ENCODE peak calls at places on chromosomes 1 and 21, in seven cellular contexts. E, P, R, W, U, L and D are unnamed samples.

GRCh38 chr1:97252076-97252475 is 530.5 kb downstream of the PTBP2 start:
- DNase-seq in E (no peak), P (no peak), R (no peak), W (peak), U (no peak), L (peak), D (no peak)

GRCh38 chr1:58732087-58732486 is 32.2 kb upstream of the MYSM1 start:
- DNase-seq in E (no peak), P (no peak), R (no peak), W (peak), U (no peak), L (no peak), D (no peak)

GRCh38 chr21:27047331-27048314 is 80.7 kb upstream of the ADAMTS5 start:
- DNase-seq in E (peak), P (peak), R (no peak), W (no peak), U (no peak), L (peak), D (no peak)

GRCh38 chr21:25850126-25850831 is 115.5 kb downstream of the GABPA start:
- DNase-seq in E (no peak), P (no peak), R (no peak), W (no peak), U (no peak), L (peak), D (no peak)

GRCh38 chr1:85464497-85465098 is 361 bp downstream of the DDAH1 start:
- DNase-seq in E (peak), P (peak), R (no peak), W (peak), U (peak), L (peak), D (no peak)

GRCh38 chr1:11180342-11180744 is 8.8 kb upstream of the ANGPTL7 start:
- DNase-seq in E (no peak), P (no peak), R (no peak), W (peak), U (no peak), L (peak), D (no peak)

GRCh38 chr1:79478728-79479373 is 472.3 kb upstream of the ADGRL4 start:
- DNase-seq in E (no peak), P (no peak), R (no peak), W (no peak), U (no peak), L (no peak), D (no peak)

GRCh38 chr1:42784946-42785693 is at the start of gene TMEM269:
- DNase-seq in E (no peak), P (no peak), R (no peak), W (no peak), U (no peak), L (no peak), D (no peak)

GRCh38 chr1:168637350-168637991 is 61.1 kb downstream of the XCL1 start:
- DNase-seq in E (peak), P (peak), R (no peak), W (no peak), U (no peak), L (peak), D (peak)

GRCh38 chr1:57623791-57624538 is 200.1 kb upstream of the DAB1 start:
- DNase-seq in E (no peak), P (no peak), R (no peak), W (no peak), U (no peak), L (no peak), D (no peak)

GRCh38 chr1:98906361-98906760 is 98.3 kb downstream of the PLPPR5 start:
- DNase-seq in E (no peak), P (no peak), R (no peak), W (no peak), U (no peak), L (no peak), D (no peak)

GRCh38 chr1:39105061-39105840 is 79.1 kb downstream of the NDUFS5 start:
- DNase-seq in E (peak), P (no peak), R (no peak), W (no peak), U (no peak), L (peak), D (peak)

GRCh38 chr1:152533327-152533938 is 19.2 kb downstream of the CRCT1 start:
- DNase-seq in E (no peak), P (peak), R (no peak), W (no peak), U (peak), L (peak), D (peak)

GRCh38 chr1:205294175-205294913 is 27.2 kb downstream of the NUAK2 start:
- DNase-seq in E (peak), P (peak), R (no peak), W (peak), U (peak), L (peak), D (no peak)

GRCh38 chr1:214678386-214678785 is 75.4 kb downstream of the CENPF start:
- DNase-seq in E (no peak), P (no peak), R (no peak), W (peak), U (no peak), L (no peak), D (no peak)

GRCh38 chr1:87730274-87731222 is 401.9 kb downstream of the LMO4 start:
- DNase-seq in E (no peak), P (no peak), R (no peak), W (no peak), U (no peak), L (no peak), D (no peak)

GRCh38 chr1:155125946-155126493 is 1.7 kb upstream of the EFNA1 start:
- DNase-seq in E (peak), P (peak), R (no peak), W (no peak), U (no peak), L (no peak), D (no peak)

GRCh38 chr1:2811526-2811905 is 10.0 kb upstream of the TTC34 start:
- DNase-seq in E (no peak), P (no peak), R (no peak), W (no peak), U (no peak), L (no peak), D (no peak)

GRCh38 chr1:2812136-2812535 is 10.6 kb upstream of the TTC34 start:
- DNase-seq in E (no peak), P (no peak), R (no peak), W (no peak), U (no peak), L (no peak), D (no peak)

GRCh38 chr1:2814511-2815075 is 13.1 kb upstream of the TTC34 start:
- DNase-seq in E (no peak), P (no peak), R (no peak), W (no peak), U (no peak), L (no peak), D (no peak)

GRCh38 chr1:2810899-2811525 is 9.5 kb upstream of the TTC34 start:
- DNase-seq in E (no peak), P (no peak), R (no peak), W (no peak), U (no peak), L (no peak), D (no peak)

DNA sequence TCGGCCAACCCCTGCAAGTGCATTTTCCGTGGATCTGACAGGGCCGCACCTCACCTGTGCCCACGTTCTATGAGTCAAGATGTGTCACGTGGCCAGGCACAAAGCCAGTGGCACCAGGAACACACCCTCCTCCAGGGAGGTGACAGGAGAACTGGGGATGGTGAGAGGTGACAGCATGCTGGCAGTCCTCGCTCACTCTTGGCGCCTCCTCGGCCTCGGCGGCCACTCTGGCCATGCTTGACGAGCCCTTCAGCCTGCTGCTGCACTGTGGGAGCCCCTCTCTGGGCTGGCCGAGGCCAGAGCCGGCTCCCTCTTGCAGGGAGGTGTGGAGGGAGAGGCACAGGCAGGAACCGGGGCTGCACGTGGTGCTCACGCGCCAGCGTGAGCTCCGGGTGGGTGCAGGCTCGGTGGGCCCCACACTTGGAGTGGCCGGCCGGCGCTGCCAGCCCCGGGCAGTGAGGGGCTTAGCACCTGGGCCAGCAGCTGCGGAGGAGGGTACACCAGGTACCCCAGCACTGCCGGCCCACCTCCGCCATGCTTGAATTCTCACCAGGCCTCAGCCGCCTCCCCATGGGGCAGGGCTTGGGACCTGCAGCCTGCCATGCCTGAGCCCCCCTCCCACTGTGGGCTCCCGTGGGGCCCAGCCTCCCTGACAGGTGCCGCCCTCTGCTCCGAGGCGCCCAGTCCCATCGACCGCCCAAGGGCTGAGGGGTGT is 11.6 kb upstream of the TTC34 start:
- DNase-seq in E (no peak), P (no peak), R (no peak), W (no peak), U (no peak), L (no peak), D (no peak)
- H3K4me3 ChIP-seq in E (no peak), P (no peak), R (no peak), W (no peak), U (no peak), L (no peak), D (no peak)

GRCh38 chr1:7352364-7352763 is 418.7 kb upstream of the VAMP3 start:
- DNase-seq in E (no peak), P (no peak), R (no peak), W (no peak), U (no peak), L (no peak), D (no peak)

GRCh38 chr1:7355646-7356045 is 415.4 kb upstream of the VAMP3 start:
- DNase-seq in E (no peak), P (no peak), R (no peak), W (no peak), U (no peak), L (no peak), D (no peak)

GRCh38 chr1:7350804-7351203 is 420.3 kb upstream of the VAMP3 start:
- DNase-seq in E (no peak), P (no peak), R (no peak), W (no peak), U (no peak), L (no peak), D (no peak)

GRCh38 chr1:7356079-7356478 is 415.0 kb upstream of the VAMP3 start:
- DNase-seq in E (no peak), P (no peak), R (no peak), W (no peak), U (no peak), L (no peak), D (no peak)

DNA sequence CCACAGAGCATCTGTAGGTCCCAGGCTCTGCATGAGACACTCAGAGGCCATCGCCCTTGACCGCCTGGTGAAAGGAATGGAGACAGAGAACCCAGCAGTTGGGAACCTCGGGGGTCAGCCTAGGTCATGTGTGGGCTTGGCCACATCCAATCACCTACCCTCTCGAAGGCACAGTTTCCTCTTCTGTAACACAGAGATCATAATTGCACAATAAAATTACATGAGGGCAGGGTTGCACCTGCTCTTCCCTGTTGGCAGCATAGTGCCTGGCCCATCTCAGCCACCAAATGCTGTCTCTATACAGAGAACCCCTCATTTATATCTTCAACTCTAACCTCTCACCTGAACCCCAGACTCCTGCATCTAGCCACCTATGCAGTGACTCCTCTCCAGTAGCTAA is 418.1 kb upstream of the VAMP3 start:
- DNase-seq in E (no peak), P (no peak), R (no peak), W (no peak), U (no peak), L (no peak), D (no peak)
- H3K27ac ChIP-seq in E (no peak), P (no peak), R (no peak), W (no peak), U (no peak), L (no peak), D (no peak)

DNA sequence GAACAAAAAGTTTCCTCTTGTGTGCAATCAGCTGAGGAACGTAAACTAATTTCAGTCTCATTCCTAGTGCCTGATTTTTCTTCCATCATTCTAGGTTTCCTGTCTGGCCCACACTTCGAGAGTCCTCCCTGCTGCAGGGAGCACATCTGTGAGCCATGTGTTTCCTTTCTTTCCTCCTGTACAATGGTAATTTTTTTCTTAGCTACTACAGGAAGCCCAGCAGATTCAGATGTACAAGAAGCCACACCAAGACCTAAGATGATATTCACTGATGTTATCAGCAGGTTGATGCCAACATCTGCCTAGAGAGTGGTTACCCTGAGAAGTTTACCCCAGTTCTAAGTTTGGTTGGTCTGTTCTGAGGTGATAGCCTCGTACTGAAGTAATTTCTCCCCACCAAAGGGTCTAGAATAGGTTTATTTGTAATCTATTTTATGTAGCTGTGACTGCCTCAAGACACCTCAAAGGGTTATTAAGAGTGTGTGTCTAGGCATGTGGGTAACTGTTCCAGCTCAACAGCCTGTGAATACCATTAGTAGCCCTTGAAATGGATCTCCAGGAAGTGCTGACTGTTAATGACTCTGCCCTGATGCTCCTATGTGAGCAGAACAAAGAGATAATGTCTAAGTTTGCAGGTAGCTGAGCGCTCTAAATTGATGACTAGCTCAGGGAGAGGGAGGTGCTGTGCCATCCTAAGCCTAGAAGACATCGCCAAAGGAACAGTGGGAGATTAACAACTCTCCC is 31.7 kb upstream of the CLDN14 start:
- DNase-seq in E (no peak), P (no peak), R (no peak), W (no peak), U (no peak), L (no peak), D (peak)
- H3K4me2 ChIP-seq in E (no peak), P (no peak), R (peak), W (no peak), U (no peak), L (no peak), D (peak)

GRCh38 chr1:16019580-16020277 is 1.9 kb upstream of the HSPB7 start:
- DNase-seq in E (no peak), P (no peak), R (no peak), W (peak), U (no peak), L (no peak), D (no peak)
- H3K4me3 ChIP-seq in E (no peak), P (no peak), R (no peak), W (no peak), U (no peak), L (no peak), D (no peak)

GRCh38 chr1:167543566-167543965 is 10.0 kb downstream of the CREG1 start:
- DNase-seq in E (no peak), P (no peak), R (no peak), W (no peak), U (no peak), L (no peak), D (no peak)

GRCh38 chr1:167544447-167544846 is 9.1 kb downstream of the CREG1 start:
- DNase-seq in E (no peak), P (no peak), R (no peak), W (no peak), U (no peak), L (peak), D (no peak)

GRCh38 chr1:167548059-167548932 is 5.3 kb downstream of the CREG1 start:
- DNase-seq in E (no peak), P (no peak), R (no peak), W (peak), U (peak), L (peak), D (no peak)

GRCh38 chr1:167545349-167545748 is 8.2 kb downstream of the CREG1 start:
- DNase-seq in E (no peak), P (no peak), R (no peak), W (no peak), U (no peak), L (no peak), D (peak)

DNA sequence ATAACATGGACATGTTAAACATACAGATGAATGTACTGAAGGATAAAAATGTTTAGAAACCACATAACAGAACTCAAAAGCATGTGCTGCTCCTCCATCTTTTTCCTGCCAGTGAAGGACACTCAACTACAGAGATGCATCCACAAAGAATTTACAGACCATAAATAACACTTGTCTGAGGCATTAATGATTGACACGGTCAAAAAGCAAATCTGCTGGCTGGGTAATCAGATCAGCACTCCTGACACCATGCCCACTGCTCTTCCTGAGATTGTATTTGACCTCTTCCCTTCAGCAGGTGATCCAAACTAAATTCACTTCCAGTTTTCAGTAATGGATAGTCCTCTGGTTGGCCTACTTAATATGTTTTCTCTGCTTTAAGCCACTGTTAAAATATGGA is 6.6 kb downstream of the CREG1 start:
- DNase-seq in E (no peak), P (no peak), R (no peak), W (no peak), U (no peak), L (no peak), D (no peak)
- H3K27ac ChIP-seq in E (no peak), P (no peak), R (no peak), W (no peak), U (peak), L (no peak), D (no peak)

GRCh38 chr1:28088168-28088961 is at the start of gene EYA3:
- DNase-seq in E (peak), P (peak), R (peak), W (peak), U (peak), L (peak), D (peak)

GRCh38 chr1:28086651-28087050 is 1.8 kb downstream of the EYA3 start:
- DNase-seq in E (no peak), P (no peak), R (no peak), W (no peak), U (no peak), L (no peak), D (peak)

GRCh38 chr1:28087614-28088167 is 719 bp downstream of the EYA3 start:
- DNase-seq in E (peak), P (no peak), R (no peak), W (peak), U (no peak), L (peak), D (peak)

GRCh38 chr1:28085129-28085528 is 3.3 kb downstream of the EYA3 start:
- DNase-seq in E (no peak), P (no peak), R (no peak), W (no peak), U (no peak), L (no peak), D (peak)
- H3K4me2 ChIP-seq in E (no peak), P (no peak), R (peak), W (no peak), U (peak), L (no peak), D (peak)

DNA sequence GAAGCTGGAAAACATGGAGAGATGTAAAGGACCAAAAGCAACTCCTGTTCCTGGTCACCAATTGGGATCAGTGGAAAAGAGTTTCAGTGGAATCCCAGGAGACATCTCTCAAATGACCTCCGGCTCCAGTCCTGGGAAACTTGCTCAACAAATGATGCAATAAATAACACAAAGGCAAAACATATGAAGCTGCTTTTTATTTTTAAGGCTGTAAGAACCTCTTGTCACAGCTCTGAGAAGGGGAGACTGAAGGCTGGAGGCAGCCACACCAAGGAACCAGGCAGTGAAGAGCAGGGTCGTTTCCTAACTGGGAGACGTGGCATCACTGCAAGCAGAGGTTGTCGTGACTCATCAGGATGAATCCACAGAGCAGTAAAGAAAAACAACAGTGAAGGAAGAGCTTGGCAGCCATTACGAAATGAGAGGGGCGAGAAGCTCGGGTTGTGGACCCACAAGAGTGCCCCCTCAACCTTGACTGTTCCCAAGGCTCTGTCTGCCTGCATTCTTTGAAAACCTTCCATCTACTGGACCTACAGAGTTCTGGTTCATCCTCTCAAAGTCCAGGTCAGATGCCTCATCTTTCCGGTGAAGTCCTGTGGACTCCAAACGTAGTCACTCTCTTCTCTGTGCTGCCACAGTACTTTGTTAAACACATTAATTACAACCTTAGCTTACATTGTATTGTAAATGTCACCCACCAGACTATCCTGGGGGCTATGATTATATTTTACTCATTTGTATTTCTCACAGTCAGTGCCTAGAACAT is 32.1 kb downstream of the JAK1 start:
- DNase-seq in E (no peak), P (no peak), R (no peak), W (peak), U (peak), L (peak), D (no peak)
- H3K4me3 ChIP-seq in E (no peak), P (no peak), R (no peak), W (peak), U (peak), L (no peak), D (no peak)